ENCODE peak calls at places on chromosomes 1 and 21, in seven cellular contexts. U is MM.1S; N is EL; G is HTR-8/SVneo; V is neural crest cell; J is fibroblast of mammary gland; P is stimulated activated CD4-positive, alpha-beta T cell treated with anti-CD3 and anti-CD28 coated beads, TNF-alpha, amount 100 ng/mL, for 1 hour. S is an unnamed sample.

GRCh38 chr1:208496467-208497371 is 252.5 kb upstream of the PLXNA2 start:
- DNase-seq in U (no peak), N (no peak), G (no peak), V (no peak), J (no peak), P (no peak), S (no peak)

GRCh38 chr1:243409284-243409683 is 153.4 kb downstream of the SDCCAG8 start:
- DNase-seq in U (no peak), N (no peak), G (no peak), V (no peak), J (peak), P (no peak), S (no peak)

GRCh38 chr1:2489615-2490014 is 13.5 kb downstream of the PLCH2 start:
- DNase-seq in U (no peak), N (no peak), G (no peak), V (no peak), J (no peak), P (no peak), S (no peak)

GRCh38 chr1:86503477-86504129 is 34.9 kb downstream of the CLCA1 start:
- DNase-seq in U (no peak), N (no peak), G (no peak), V (no peak), J (peak), P (no peak), S (peak)

GRCh38 chr1:206049293-206049692 is 3.7 kb upstream of the RHEX start:
- DNase-seq in U (peak), N (no peak), G (no peak), V (no peak), J (no peak), P (no peak), S (no peak)

GRCh38 chr1:186950547-186950946 is 121.8 kb downstream of the PLA2G4A start:
- DNase-seq in U (no peak), N (peak), G (no peak), V (no peak), J (peak), P (no peak), S (no peak)

GRCh38 chr21:44423941-44424607 is 31.2 kb upstream of the LRRC3 start:
- DNase-seq in U (no peak), N (no peak), G (no peak), V (no peak), J (no peak), P (no peak), S (peak)

GRCh38 chr21:45592626-45593134 is 50.4 kb upstream of the SLC19A1 start:
- DNase-seq in U (no peak), N (no peak), G (no peak), V (no peak), J (no peak), P (no peak), S (no peak)

GRCh38 chr1:207866471-207867135 is 44.3 kb downstream of the CD34 start:
- DNase-seq in U (no peak), N (no peak), G (no peak), V (no peak), J (peak), P (no peak), S (peak)

GRCh38 chr1:56578664-56578962 is 750 bp downstream of the PLPP3 start:
- DNase-seq in U (no peak), N (no peak), G (no peak), V (no peak), J (no peak), P (no peak), S (no peak)

GRCh38 chr1:44338136-44338535 is 16.9 kb downstream of the ERI3 start:
- DNase-seq in U (no peak), N (no peak), G (no peak), V (no peak), J (no peak), P (no peak), S (no peak)

GRCh38 chr1:79259390-79260336 is 253.1 kb upstream of the ADGRL4 start:
- DNase-seq in U (peak), N (peak), G (peak), V (no peak), J (peak), P (no peak), S (no peak)

GRCh38 chr1:46581685-46582455 is 22.2 kb downstream of the MKNK1 start:
- DNase-seq in U (no peak), N (no peak), G (no peak), V (no peak), J (peak), P (no peak), S (no peak)

GRCh38 chr1:246567258-246568235 is 1.3 kb downstream of the CNST start:
- DNase-seq in U (peak), N (peak), G (peak), V (no peak), J (peak), P (no peak), S (no peak)

GRCh38 chr1:234780112-234780511 is 170.1 kb upstream of the IRF2BP2 start:
- DNase-seq in U (no peak), N (no peak), G (no peak), V (no peak), J (no peak), P (no peak), S (no peak)

GRCh38 chr1:154863702-154864174 is 6.3 kb downstream of the KCNN3 start:
- DNase-seq in U (no peak), N (peak), G (peak), V (peak), J (no peak), P (no peak), S (no peak)

GRCh38 chr1:14516974-14517812 is 81.3 kb upstream of the KAZN start:
- DNase-seq in U (no peak), N (peak), G (no peak), V (no peak), J (peak), P (no peak), S (no peak)

GRCh38 chr1:179002552-179003345 is 22.9 kb upstream of the FAM20B start:
- DNase-seq in U (peak), N (peak), G (peak), V (peak), J (peak), P (peak), S (peak)

GRCh38 chr1:53584446-53585102 is 125.4 kb downstream of the DMRTB1 start:
- DNase-seq in U (no peak), N (no peak), G (no peak), V (no peak), J (no peak), P (no peak), S (peak)

GRCh38 chr1:59137968-59138367 is 158.9 kb upstream of the FGGY start:
- DNase-seq in U (no peak), N (no peak), G (no peak), V (no peak), J (no peak), P (no peak), S (no peak)

GRCh38 chr1:9561429-9561828 is 22.2 kb downstream of the SLC25A33 start:
- DNase-seq in U (no peak), N (peak), G (peak), V (no peak), J (peak), P (no peak), S (peak)